ENCODE peak calls at places on chromosome 5, in eight cellular contexts. One of them, this sample, is unnamed.

GRCh38 chr5:131757830-131758519 is 38.8 kb downstream of the FNIP1 start:
- DNase-seq in astrocyte of the spinal cord: no peak
- DNase-seq in fibroblast of the aortic adventitia: no peak
- DNase-seq in stomach: no peak
- DNase-seq in tibial artery: no peak
- DNase-seq in GM12864: no peak
- DNase-seq in pancreas: no peak
- DNase-seq in BJ: no peak
- DNase-seq in this sample: no peak

GRCh38 chr5:41856644-41857491 is 13.4 kb downstream of the OXCT1 start:
- DNase-seq in astrocyte of the spinal cord: peak; percentile 75
- DNase-seq in fibroblast of the aortic adventitia: peak; percentile 86
- DNase-seq in stomach: no peak
- DNase-seq in tibial artery: no peak
- DNase-seq in GM12864: peak; percentile 51
- DNase-seq in pancreas: no peak
- DNase-seq in BJ: no peak
- DNase-seq in this sample: peak; percentile 85

GRCh38 chr5:72252574-72253155 is 67.4 kb downstream of the MRPS27 start:
- DNase-seq in astrocyte of the spinal cord: no peak
- DNase-seq in fibroblast of the aortic adventitia: peak; percentile 53
- DNase-seq in stomach: no peak
- DNase-seq in tibial artery: no peak
- DNase-seq in GM12864: no peak
- DNase-seq in pancreas: no peak
- DNase-seq in BJ: no peak
- DNase-seq in this sample: peak; percentile 49

GRCh38 chr5:124453221-124454032 is 293.0 kb downstream of the ZNF608 start:
- DNase-seq in astrocyte of the spinal cord: peak; percentile 89
- DNase-seq in fibroblast of the aortic adventitia: peak; percentile 51
- DNase-seq in stomach: no peak
- DNase-seq in tibial artery: no peak
- DNase-seq in GM12864: peak; percentile 91
- DNase-seq in pancreas: no peak
- DNase-seq in BJ: peak; percentile 10
- DNase-seq in this sample: peak; percentile 71

GRCh38 chr5:121976979-121977378 is 15.2 kb downstream of the SRFBP1 start:
- DNase-seq in astrocyte of the spinal cord: peak; percentile 24
- DNase-seq in fibroblast of the aortic adventitia: peak; percentile 70
- DNase-seq in stomach: no peak
- DNase-seq in tibial artery: no peak
- DNase-seq in GM12864: no peak
- DNase-seq in pancreas: no peak
- DNase-seq in BJ: no peak
- DNase-seq in this sample: peak; percentile 47

GRCh38 chr5:54094706-54095105 is 215.7 kb downstream of the ARL15 start:
- DNase-seq in astrocyte of the spinal cord: no peak
- DNase-seq in fibroblast of the aortic adventitia: no peak
- DNase-seq in stomach: no peak
- DNase-seq in tibial artery: no peak
- DNase-seq in GM12864: no peak
- DNase-seq in pancreas: no peak
- DNase-seq in BJ: no peak
- DNase-seq in this sample: no peak

GRCh38 chr5:126137771-126138474 is 285.3 kb upstream of the GRAMD2B start:
- DNase-seq in astrocyte of the spinal cord: peak; percentile 18
- DNase-seq in fibroblast of the aortic adventitia: peak; percentile 15
- DNase-seq in stomach: no peak
- DNase-seq in tibial artery: no peak
- DNase-seq in GM12864: no peak
- DNase-seq in pancreas: no peak
- DNase-seq in BJ: peak; percentile 43
- DNase-seq in this sample: peak; percentile 9

GRCh38 chr5:11239261-11239660 is 478.2 kb upstream of the DAP start:
- DNase-seq in astrocyte of the spinal cord: no peak
- DNase-seq in fibroblast of the aortic adventitia: no peak
- DNase-seq in stomach: no peak
- DNase-seq in tibial artery: no peak
- DNase-seq in GM12864: no peak
- DNase-seq in pancreas: no peak
- DNase-seq in BJ: no peak
- DNase-seq in this sample: no peak

GRCh38 chr5:58012801-58013315 is 447.0 kb downstream of the PLK2 start:
- DNase-seq in astrocyte of the spinal cord: no peak
- DNase-seq in fibroblast of the aortic adventitia: no peak
- DNase-seq in stomach: no peak
- DNase-seq in tibial artery: no peak
- DNase-seq in GM12864: no peak
- DNase-seq in pancreas: no peak
- DNase-seq in BJ: no peak
- DNase-seq in this sample: no peak

GRCh38 chr5:33369470-33370134 is 71.2 kb upstream of the TARS1 start:
- DNase-seq in astrocyte of the spinal cord: peak; percentile 64
- DNase-seq in fibroblast of the aortic adventitia: peak; percentile 69
- DNase-seq in stomach: no peak
- DNase-seq in tibial artery: no peak
- DNase-seq in GM12864: no peak
- DNase-seq in pancreas: no peak
- DNase-seq in BJ: no peak
- DNase-seq in this sample: peak; percentile 51

GRCh38 chr5:68450245-68450852 is 234.8 kb downstream of the PIK3R1 start:
- DNase-seq in astrocyte of the spinal cord: peak; percentile 29
- DNase-seq in fibroblast of the aortic adventitia: peak; percentile 31
- DNase-seq in stomach: no peak
- DNase-seq in tibial artery: no peak
- DNase-seq in GM12864: no peak
- DNase-seq in pancreas: no peak
- DNase-seq in BJ: no peak
- DNase-seq in this sample: peak; percentile 60

GRCh38 chr5:109529520-109529919 is 119.7 kb upstream of the PJA2 start:
- DNase-seq in astrocyte of the spinal cord: peak; percentile 29
- DNase-seq in fibroblast of the aortic adventitia: peak; percentile 65
- DNase-seq in stomach: peak; percentile 31
- DNase-seq in tibial artery: peak; percentile 77
- DNase-seq in GM12864: no peak
- DNase-seq in pancreas: no peak
- DNase-seq in BJ: no peak
- DNase-seq in this sample: peak; percentile 64

GRCh38 chr5:148805323-148806290 is 20.8 kb upstream of the ADRB2 start:
- DNase-seq in astrocyte of the spinal cord: peak; percentile 37
- DNase-seq in fibroblast of the aortic adventitia: peak; percentile 24
- DNase-seq in stomach: no peak
- DNase-seq in tibial artery: no peak
- DNase-seq in GM12864: peak; percentile 64
- DNase-seq in pancreas: no peak
- DNase-seq in BJ: no peak
- DNase-seq in this sample: no peak

GRCh38 chr5:162721125-162721524 is 653.6 kb downstream of the GABRG2 start:
- DNase-seq in astrocyte of the spinal cord: no peak
- DNase-seq in fibroblast of the aortic adventitia: no peak
- DNase-seq in stomach: no peak
- DNase-seq in tibial artery: no peak
- DNase-seq in GM12864: no peak
- DNase-seq in pancreas: no peak
- DNase-seq in BJ: no peak
- DNase-seq in this sample: no peak

GRCh38 chr5:52829664-52830063 is 41.9 kb downstream of the ITGA1 start:
- DNase-seq in astrocyte of the spinal cord: no peak
- DNase-seq in fibroblast of the aortic adventitia: no peak
- DNase-seq in stomach: no peak
- DNase-seq in tibial artery: no peak
- DNase-seq in GM12864: no peak
- DNase-seq in pancreas: no peak
- DNase-seq in BJ: no peak
- DNase-seq in this sample: no peak

GRCh38 chr5:156388233-156388632 is 61.3 kb downstream of the SGCD start:
- DNase-seq in astrocyte of the spinal cord: no peak
- DNase-seq in fibroblast of the aortic adventitia: no peak
- DNase-seq in stomach: no peak
- DNase-seq in tibial artery: no peak
- DNase-seq in GM12864: no peak
- DNase-seq in pancreas: no peak
- DNase-seq in BJ: no peak
- DNase-seq in this sample: no peak

GRCh38 chr5:5483880-5484595 is 61.6 kb downstream of the ICE1 start:
- DNase-seq in astrocyte of the spinal cord: no peak
- DNase-seq in fibroblast of the aortic adventitia: peak; percentile 12
- DNase-seq in stomach: no peak
- DNase-seq in tibial artery: no peak
- DNase-seq in GM12864: no peak
- DNase-seq in pancreas: no peak
- DNase-seq in BJ: no peak
- DNase-seq in this sample: peak; percentile 74

GRCh38 chr5:135242021-135242480 is 157.0 kb downstream of the MACROH2A1 start:
- DNase-seq in astrocyte of the spinal cord: peak; percentile 67
- DNase-seq in fibroblast of the aortic adventitia: peak; percentile 47
- DNase-seq in stomach: peak; percentile 5
- DNase-seq in tibial artery: peak; percentile 72
- DNase-seq in GM12864: no peak
- DNase-seq in pancreas: no peak
- DNase-seq in BJ: no peak
- DNase-seq in this sample: peak; percentile 49

GRCh38 chr5:116671211-116671736 is 96.7 kb upstream of the SEMA6A start:
- DNase-seq in astrocyte of the spinal cord: no peak
- DNase-seq in fibroblast of the aortic adventitia: no peak
- DNase-seq in stomach: no peak
- DNase-seq in tibial artery: no peak
- DNase-seq in GM12864: peak; percentile 63
- DNase-seq in pancreas: no peak
- DNase-seq in BJ: no peak
- DNase-seq in this sample: no peak

GRCh38 chr5:59320420-59320819 is 573.1 kb downstream of the PDE4D start:
- DNase-seq in astrocyte of the spinal cord: no peak
- DNase-seq in fibroblast of the aortic adventitia: no peak
- DNase-seq in stomach: no peak
- DNase-seq in tibial artery: no peak
- DNase-seq in GM12864: no peak
- DNase-seq in pancreas: no peak
- DNase-seq in BJ: no peak
- DNase-seq in this sample: no peak

GRCh38 chr5:59319286-59319685 is 574.2 kb downstream of the PDE4D start:
- DNase-seq in astrocyte of the spinal cord: no peak
- DNase-seq in fibroblast of the aortic adventitia: no peak
- DNase-seq in stomach: no peak
- DNase-seq in tibial artery: no peak
- DNase-seq in GM12864: no peak
- DNase-seq in pancreas: no peak
- DNase-seq in BJ: no peak
- DNase-seq in this sample: no peak

GRCh38 chr5:59321631-59322030 is 571.9 kb downstream of the PDE4D start:
- DNase-seq in astrocyte of the spinal cord: no peak
- DNase-seq in fibroblast of the aortic adventitia: no peak
- DNase-seq in stomach: no peak
- DNase-seq in tibial artery: no peak
- DNase-seq in GM12864: no peak
- DNase-seq in pancreas: no peak
- DNase-seq in BJ: no peak
- DNase-seq in this sample: no peak

GRCh38 chr5:59317772-59318205 is 575.7 kb downstream of the PDE4D start:
- DNase-seq in astrocyte of the spinal cord: no peak
- DNase-seq in fibroblast of the aortic adventitia: no peak
- DNase-seq in stomach: no peak
- DNase-seq in tibial artery: no peak
- DNase-seq in GM12864: no peak
- DNase-seq in pancreas: no peak
- DNase-seq in BJ: no peak
- DNase-seq in this sample: no peak

GRCh38 chr5:59317023-59317771 is 576.3 kb downstream of the PDE4D start:
- DNase-seq in astrocyte of the spinal cord: peak; percentile 57
- DNase-seq in fibroblast of the aortic adventitia: peak; percentile 5
- DNase-seq in stomach: no peak
- DNase-seq in tibial artery: no peak
- DNase-seq in GM12864: no peak
- DNase-seq in pancreas: no peak
- DNase-seq in BJ: peak; percentile 17
- DNase-seq in this sample: peak; percentile 10
- H3K4me3 ChIP-seq in astrocyte of the spinal cord: no peak overlapping the region
- H3K4me3 ChIP-seq in fibroblast of the aortic adventitia: no peak overlapping the region
- H3K4me3 ChIP-seq in stomach: no peak overlapping the region
- H3K4me3 ChIP-seq in tibial artery: no peak overlapping the region
- H3K4me3 ChIP-seq in GM12864: no peak overlapping the region
- H3K4me3 ChIP-seq in pancreas: no peak overlapping the region
- H3K4me3 ChIP-seq in BJ: no peak overlapping the region
- H3K4me3 ChIP-seq in this sample: no peak overlapping the region

GRCh38 chr5:120684749-120685415 is 220.8 kb downstream of the PRR16 start:
- DNase-seq in astrocyte of the spinal cord: peak; percentile 17
- DNase-seq in fibroblast of the aortic adventitia: peak; percentile 18
- DNase-seq in stomach: no peak
- DNase-seq in tibial artery: no peak
- DNase-seq in GM12864: no peak
- DNase-seq in pancreas: no peak
- DNase-seq in BJ: no peak
- DNase-seq in this sample: peak; percentile 21
- TF ChIP-seq CTCF in astrocyte of the spinal cord: peak; percentile 37
- TF ChIP-seq CTCF in fibroblast of the aortic adventitia: peak; percentile 29
- TF ChIP-seq CTCF in stomach: no peak
- TF ChIP-seq CTCF in tibial artery: no peak
- TF ChIP-seq CTCF in GM12864: peak; percentile 24
- TF ChIP-seq CTCF in pancreas: no peak
- TF ChIP-seq CTCF in BJ: peak; percentile 22
- TF ChIP-seq CTCF in this sample: peak; percentile 16

GRCh38 chr5:154820383-154820782 is 30.0 kb downstream of the FAXDC2 start:
- DNase-seq in astrocyte of the spinal cord: no peak
- DNase-seq in fibroblast of the aortic adventitia: no peak
- DNase-seq in stomach: no peak
- DNase-seq in tibial artery: no peak
- DNase-seq in GM12864: no peak
- DNase-seq in pancreas: no peak
- DNase-seq in BJ: no peak
- DNase-seq in this sample: no peak

GRCh38 chr5:154819546-154819945 is 30.9 kb downstream of the FAXDC2 start:
- DNase-seq in astrocyte of the spinal cord: no peak
- DNase-seq in fibroblast of the aortic adventitia: no peak
- DNase-seq in stomach: no peak
- DNase-seq in tibial artery: no peak
- DNase-seq in GM12864: no peak
- DNase-seq in pancreas: no peak
- DNase-seq in BJ: no peak
- DNase-seq in this sample: no peak

GRCh38 chr5:154824070-154824469 is 26.3 kb downstream of the FAXDC2 start:
- DNase-seq in astrocyte of the spinal cord: no peak
- DNase-seq in fibroblast of the aortic adventitia: no peak
- DNase-seq in stomach: no peak
- DNase-seq in tibial artery: no peak
- DNase-seq in GM12864: no peak
- DNase-seq in pancreas: no peak
- DNase-seq in BJ: no peak
- DNase-seq in this sample: no peak

GRCh38 chr5:154818459-154819116 is 31.8 kb downstream of the FAXDC2 start:
- DNase-seq in astrocyte of the spinal cord: no peak
- DNase-seq in fibroblast of the aortic adventitia: no peak
- DNase-seq in stomach: no peak
- DNase-seq in tibial artery: no peak
- DNase-seq in GM12864: no peak
- DNase-seq in pancreas: no peak
- DNase-seq in BJ: no peak
- DNase-seq in this sample: no peak

GRCh38 chr5:154823605-154824004 is 26.8 kb downstream of the FAXDC2 start:
- DNase-seq in astrocyte of the spinal cord: no peak
- DNase-seq in fibroblast of the aortic adventitia: no peak
- DNase-seq in stomach: no peak
- DNase-seq in tibial artery: no peak
- DNase-seq in GM12864: no peak
- DNase-seq in pancreas: no peak
- DNase-seq in BJ: no peak
- DNase-seq in this sample: no peak
- H3K4me3 ChIP-seq in astrocyte of the spinal cord: no peak overlapping the region
- H3K4me3 ChIP-seq in fibroblast of the aortic adventitia: no peak overlapping the region
- H3K4me3 ChIP-seq in stomach: no peak overlapping the region
- H3K4me3 ChIP-seq in tibial artery: no peak overlapping the region
- H3K4me3 ChIP-seq in GM12864: no peak overlapping the region
- H3K4me3 ChIP-seq in pancreas: no peak overlapping the region
- H3K4me3 ChIP-seq in BJ: no peak overlapping the region
- H3K4me3 ChIP-seq in this sample: no peak overlapping the region

GRCh38 chr5:1090538-1090937 is 21.3 kb downstream of the SLC12A7 start:
- DNase-seq in astrocyte of the spinal cord: no peak
- DNase-seq in fibroblast of the aortic adventitia: peak; percentile 32
- DNase-seq in stomach: no peak
- DNase-seq in tibial artery: no peak
- DNase-seq in GM12864: no peak
- DNase-seq in pancreas: no peak
- DNase-seq in BJ: no peak
- DNase-seq in this sample: peak; percentile 25
- TF ChIP-seq CTCF in astrocyte of the spinal cord: no peak
- TF ChIP-seq CTCF in fibroblast of the aortic adventitia: no peak
- TF ChIP-seq CTCF in stomach: no peak
- TF ChIP-seq CTCF in tibial artery: no peak
- TF ChIP-seq CTCF in GM12864: no peak
- TF ChIP-seq CTCF in pancreas: no peak
- TF ChIP-seq CTCF in BJ: no peak
- TF ChIP-seq CTCF in this sample: no peak